ENCODE peak calls at places on chromosomes 16 and 17, in seven cellular contexts. L is NCI-H146, T is left colon, G is C1 segment of cervical spinal cord, D is stomach, Z is HFFc6, F is KG1. N is an unnamed sample.

GRCh38 chr17:37700881-37701280 is 44.0 kb downstream of the HNF1B start:
- DNase-seq in F (no peak), L (no peak), Z (no peak), D (no peak), G (no peak), T (no peak), N (no peak)

GRCh38 chr17:19354123-19354522 is 8.4 kb downstream of the B9D1 start:
- DNase-seq in T (no peak), D (no peak), Z (peak), G (no peak), F (no peak), L (no peak), N (no peak)

GRCh38 chr17:35259001-35259400 is 16.1 kb downstream of the SLFN5 start:
- DNase-seq in D (no peak), G (no peak), T (no peak), Z (no peak), L (no peak), F (no peak), N (no peak)

GRCh38 chr17:10205549-10206185 is 7.3 kb upstream of the GAS7 start:
- DNase-seq in L (no peak), Z (no peak), T (no peak), F (no peak), G (no peak), D (no peak), N (no peak)

GRCh38 chr16:13660807-13661206 is 259.1 kb upstream of the ERCC4 start:
- DNase-seq in Z (no peak), T (no peak), F (no peak), D (no peak), L (no peak), G (no peak), N (no peak)

GRCh38 chr16:49457196-49457595 is 83.6 kb downstream of the C16orf78 start:
- DNase-seq in G (no peak), T (no peak), D (peak), Z (no peak), F (no peak), L (no peak), N (no peak)

GRCh38 chr17:64418506-64419339 is 28.1 kb upstream of the PECAM1 start:
- DNase-seq in D (no peak), F (peak), Z (peak), G (no peak), L (peak), T (no peak), N (peak)

GRCh38 chr17:5418858-5419355 is 555 bp downstream of the NUP88 start:
- DNase-seq in D (peak), L (peak), G (no peak), T (peak), F (no peak), Z (peak), N (peak)

GRCh38 chr16:31416371-31416770 is 11.8 kb downstream of the COX6A2 start:
- DNase-seq in D (no peak), F (no peak), T (no peak), Z (no peak), G (no peak), L (no peak), N (no peak)

GRCh38 chr17:82120148-82120547 is 22.1 kb upstream of the FASN start:
- DNase-seq in T (no peak), L (no peak), G (no peak), Z (peak), F (no peak), D (no peak), N (no peak)

GRCh38 chr16:65909310-65910050 is 457.0 kb upstream of the CDH5 start:
- DNase-seq in T (no peak), G (no peak), F (no peak), D (no peak), L (no peak), Z (peak), N (peak)

GRCh38 chr17:68603027-68603426 is 1.9 kb upstream of the FAM20A start:
- DNase-seq in T (no peak), G (no peak), L (no peak), Z (no peak), F (no peak), D (no peak), N (no peak)

GRCh38 chr16:57600952-57601580 is 27.4 kb upstream of the ADGRG1 start:
- DNase-seq in D (no peak), G (no peak), Z (no peak), L (no peak), T (no peak), F (no peak), N (no peak)

GRCh38 chr17:2064980-2065785 is 10.3 kb downstream of the HIC1 start:
- DNase-seq in Z (peak), D (no peak), T (no peak), G (no peak), L (no peak), F (no peak), N (peak)